ENCODE peak calls at places on chromosomes 1 and 21, in eight cellular contexts. Y is DND-41, C is adrenal gland, U is BJ, S is breast epithelium, E is gastrocnemius medialis, P is AG04450, F is mammary epithelial cell. Q is an unnamed sample.

GRCh38 chr1:166084613-166085012 is 82.2 kb downstream of the FAM78B start:
- DNase-seq in Y (no peak), C (no peak), U (no peak), S (no peak), E (no peak), P (no peak), F (no peak), Q (no peak)

GRCh38 chr1:201542166-201543045 is 3.5 kb downstream of the NAV1 start:
- DNase-seq in Y (no peak), C (no peak), U (no peak), S (no peak), E (peak), P (no peak), F (no peak), Q (peak)

GRCh38 chr21:46323227-46323709 is 402 bp downstream of the C21orf58 start:
- DNase-seq in Y (peak), C (no peak), U (no peak), S (no peak), E (no peak), P (no peak), F (no peak), Q (no peak)

GRCh38 chr1:183942933-183943693 is 94.4 kb downstream of the COLGALT2 start:
- DNase-seq in Y (peak), C (no peak), U (peak), S (no peak), E (peak), P (peak), F (peak), Q (peak)

GRCh38 chr1:201648066-201648910 is 109.4 kb downstream of the NAV1 start:
- DNase-seq in Y (no peak), C (peak), U (no peak), S (no peak), E (no peak), P (no peak), F (peak), Q (peak)

GRCh38 chr1:2279210-2279639 is 51.1 kb downstream of the SKI start:
- DNase-seq in Y (peak), C (peak), U (peak), S (no peak), E (no peak), P (peak), F (no peak), Q (peak)

GRCh38 chr1:3679098-3679555 is 26.8 kb downstream of the TP73 start:
- DNase-seq in Y (no peak), C (no peak), U (no peak), S (no peak), E (no peak), P (no peak), F (no peak), Q (no peak)

GRCh38 chr21:33078907-33079582 is 9.1 kb downstream of the OLIG1 start:
- DNase-seq in Y (peak), C (no peak), U (no peak), S (peak), E (no peak), P (peak), F (peak), Q (peak)

GRCh38 chr1:173122344-173122880 is 71.7 kb upstream of the TNFSF18 start:
- DNase-seq in Y (no peak), C (no peak), U (no peak), S (no peak), E (no peak), P (no peak), F (no peak), Q (peak)

GRCh38 chr1:168585191-168585590 is 8.8 kb downstream of the XCL1 start:
- DNase-seq in Y (no peak), C (no peak), U (no peak), S (no peak), E (no peak), P (no peak), F (peak), Q (peak)

GRCh38 chr1:41558761-41559171 is 74.3 kb upstream of the EDN2 start:
- DNase-seq in Y (no peak), C (no peak), U (no peak), S (peak), E (peak), P (no peak), F (no peak), Q (no peak)

GRCh38 chr1:106620521-106620954 is 435.9 kb upstream of the PRMT6 start:
- DNase-seq in Y (no peak), C (no peak), U (no peak), S (no peak), E (no peak), P (no peak), F (peak), Q (peak)

GRCh38 chr21:38243732-38244406 is 12.9 kb upstream of the KCNJ15 start:
- DNase-seq in Y (no peak), C (no peak), U (no peak), S (no peak), E (no peak), P (no peak), F (no peak), Q (no peak)

GRCh38 chr1:42783092-42783491 is 1.7 kb upstream of the TMEM269 start:
- DNase-seq in Y (no peak), C (no peak), U (no peak), S (no peak), E (no peak), P (no peak), F (no peak), Q (no peak)

GRCh38 chr1:41712687-41713086 is 206.0 kb downstream of the HIVEP3 start:
- DNase-seq in Y (no peak), C (peak), U (no peak), S (peak), E (no peak), P (no peak), F (no peak), Q (no peak)

GRCh38 chr21:45818904-45819285 is 162.7 kb upstream of the COL6A1 start:
- DNase-seq in Y (peak), C (no peak), U (peak), S (no peak), E (no peak), P (no peak), F (peak), Q (peak)

GRCh38 chr1:86852737-86853408 is 61.1 kb downstream of the SELENOF start:
- DNase-seq in Y (no peak), C (no peak), U (no peak), S (no peak), E (no peak), P (no peak), F (no peak), Q (no peak)

GRCh38 chr1:1891349-1892078 is 627 bp upstream of the GNB1 start:
- DNase-seq in Y (peak), C (peak), U (no peak), S (peak), E (peak), P (no peak), F (peak), Q (peak)

GRCh38 chr1:8120693-8121260 is 94.7 kb upstream of the ERRFI1 start:
- DNase-seq in Y (no peak), C (no peak), U (no peak), S (peak), E (no peak), P (no peak), F (peak), Q (peak)

GRCh38 chr1:116909511-116910378 is at the start of gene PTGFRN:
- DNase-seq in Y (no peak), C (peak), U (no peak), S (peak), E (no peak), P (no peak), F (peak), Q (peak)

GRCh38 chr1:114008352-114009041 is 29.2 kb downstream of the OLFML3 start:
- DNase-seq in Y (no peak), C (no peak), U (no peak), S (no peak), E (no peak), P (no peak), F (no peak), Q (peak)

GRCh38 chr21:45506241-45506817 is 35.9 kb downstream of the SLC19A1 start:
- DNase-seq in Y (no peak), C (peak), U (no peak), S (no peak), E (no peak), P (no peak), F (no peak), Q (no peak)

GRCh38 chr1:51897699-51898031 is 19.1 kb upstream of the NRDC start:
- DNase-seq in Y (no peak), C (no peak), U (peak), S (no peak), E (no peak), P (peak), F (peak), Q (peak)

GRCh38 chr1:70941563-70941962 is 106.1 kb downstream of the PTGER3 start:
- DNase-seq in Y (no peak), C (no peak), U (no peak), S (no peak), E (no peak), P (no peak), F (no peak), Q (peak)

GRCh38 chr1:63668298-63668697 is 75.1 kb downstream of the PGM1 start:
- DNase-seq in Y (no peak), C (no peak), U (no peak), S (no peak), E (no peak), P (no peak), F (peak), Q (no peak)

GRCh38 chr1:165570078-165570477 is 26.3 kb downstream of the LRRC52 start:
- DNase-seq in Y (no peak), C (no peak), U (no peak), S (no peak), E (no peak), P (no peak), F (no peak), Q (no peak)

GRCh38 chr1:47527653-47528272 is 89.9 kb downstream of the FOXD2 start:
- DNase-seq in Y (peak), C (no peak), U (no peak), S (no peak), E (no peak), P (no peak), F (peak), Q (no peak)

GRCh38 chr1:3836421-3836820 is 20.6 kb downstream of the CEP104 start:
- DNase-seq in Y (no peak), C (no peak), U (no peak), S (no peak), E (no peak), P (no peak), F (no peak), Q (no peak)

GRCh38 chr21:32321480-32321879 is 22.8 kb downstream of the MRAP start:
- DNase-seq in Y (no peak), C (no peak), U (no peak), S (no peak), E (no peak), P (no peak), F (no peak), Q (no peak)

GRCh38 chr1:3891329-3891867 is 8.7 kb downstream of the C1orf174 start:
- DNase-seq in Y (no peak), C (no peak), U (no peak), S (peak), E (no peak), P (no peak), F (no peak), Q (no peak)

DNA sequence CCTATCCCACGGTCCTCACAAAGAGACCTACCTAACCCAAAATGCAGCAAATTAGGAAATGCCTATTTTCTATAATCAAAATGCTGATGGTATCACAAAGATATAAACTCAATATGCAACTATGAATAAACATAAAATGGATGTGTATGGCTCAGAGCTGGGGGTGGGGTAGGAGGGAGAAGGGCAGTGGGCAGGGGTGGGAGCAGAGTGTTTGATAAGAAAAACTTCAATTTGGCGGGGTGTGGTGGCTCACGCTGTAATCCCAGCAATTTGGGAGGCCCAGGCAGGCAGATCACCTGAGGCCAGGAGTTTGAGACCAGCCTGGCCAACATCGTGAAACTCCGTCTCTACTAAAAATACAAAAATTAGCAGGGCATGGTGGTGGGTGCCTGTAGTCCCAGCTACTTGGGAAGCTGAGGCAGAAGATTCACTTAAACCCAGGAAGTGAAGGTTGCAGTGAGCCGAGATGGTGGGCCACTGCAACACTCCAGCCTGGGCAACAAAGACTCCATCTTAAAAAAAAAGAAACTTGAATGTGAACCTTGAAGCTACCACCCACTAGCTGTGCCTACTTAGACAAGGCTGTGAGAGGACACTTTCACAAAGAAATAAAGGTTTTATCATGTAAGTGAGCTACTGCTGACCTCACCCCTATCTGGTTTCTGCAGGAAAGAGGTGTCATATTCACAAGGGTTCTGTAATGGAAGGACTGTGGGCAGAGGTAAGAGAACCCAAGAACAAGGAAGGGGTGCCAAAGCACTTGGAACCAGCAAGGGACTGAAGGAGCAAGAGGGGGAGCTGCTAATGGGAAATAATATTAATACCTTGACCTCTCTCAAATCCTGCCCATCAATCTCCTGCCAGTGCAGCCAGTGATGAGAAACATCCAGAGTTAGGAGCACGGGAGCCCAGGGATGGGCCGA is 53.0 kb downstream of the HLCS start:
- DNase-seq in Y (no peak), C (no peak), U (no peak), S (no peak), E (no peak), P (no peak), F (no peak), Q (no peak)
- H3K4me3 ChIP-seq in Y (no peak), C (no peak), U (no peak), S (no peak), E (no peak), P (no peak), F (no peak), Q (no peak)

DNA sequence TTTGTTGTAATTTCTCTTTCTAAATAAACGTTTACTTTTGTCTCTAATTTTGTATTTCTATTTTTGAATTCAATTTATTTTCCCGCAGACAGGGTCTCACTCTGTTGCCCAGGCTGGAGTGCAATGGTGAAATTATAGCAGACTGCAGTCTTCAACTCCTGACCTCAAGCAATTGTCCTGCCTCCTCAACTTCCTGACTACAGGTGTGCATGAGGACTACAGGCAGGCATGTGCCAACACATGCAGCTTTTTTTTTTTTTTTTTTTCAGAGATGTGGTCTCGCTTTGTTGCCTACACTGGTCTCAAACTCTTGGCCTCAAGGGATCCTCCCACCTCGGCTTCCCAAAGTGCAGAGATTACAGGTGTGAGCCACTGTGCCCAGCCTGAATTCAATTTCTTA is 36.7 kb upstream of the IL20 start:
- DNase-seq in Y (no peak), C (no peak), U (no peak), S (no peak), E (no peak), P (no peak), F (no peak), Q (no peak)
- TF ChIP-seq CTCF in Y (no peak), C (no peak), U (no peak), S (no peak), E (no peak), P (peak), F (no peak), Q (peak)

DNA sequence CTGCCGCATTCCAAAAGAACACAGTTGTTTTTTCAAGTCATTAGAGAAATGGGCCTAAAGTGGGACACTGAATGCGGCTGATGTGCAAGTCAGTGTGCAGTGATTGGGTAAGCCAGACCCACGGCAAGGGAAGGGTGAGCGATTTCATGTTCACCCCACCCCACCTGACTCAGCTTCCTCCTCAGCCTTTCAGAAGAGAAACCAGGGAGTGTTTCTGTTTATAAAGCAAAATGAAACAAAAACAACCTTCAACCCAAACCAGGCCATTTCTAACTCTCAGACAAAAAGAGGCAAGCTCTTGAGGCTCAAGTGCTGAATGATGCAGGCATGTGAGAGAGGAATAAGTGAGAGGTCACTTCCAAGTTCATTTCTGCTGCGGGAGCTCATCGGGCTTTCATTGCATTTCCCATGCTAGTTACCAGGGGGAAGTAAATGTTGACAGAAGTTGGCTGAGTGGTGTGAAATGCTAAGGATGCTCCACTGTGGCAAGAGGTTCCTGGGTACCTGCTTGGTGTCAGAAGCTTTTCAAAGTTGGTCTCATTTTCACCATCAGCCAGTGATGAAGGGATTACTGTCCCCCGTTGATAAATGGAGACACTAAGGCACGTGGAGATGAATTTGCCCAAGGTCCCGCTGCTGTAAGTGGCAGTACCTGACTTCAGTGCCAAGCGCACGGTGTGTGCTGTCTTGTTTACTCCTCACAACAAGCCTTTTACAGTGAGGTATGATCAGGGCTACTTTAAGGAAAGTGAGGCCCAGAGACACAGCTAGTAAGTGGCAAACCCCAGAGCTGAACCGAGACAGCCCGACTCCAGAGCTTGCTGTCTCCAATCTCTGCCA is 29.1 kb downstream of the STPG1 start:
- DNase-seq in Y (no peak), C (no peak), U (no peak), S (peak), E (no peak), P (no peak), F (peak), Q (peak)
- H3K4me3 ChIP-seq in Y (no peak), C (no peak), U (no peak), S (no peak), E (no peak), P (no peak), F (no peak), Q (no peak)

DNA sequence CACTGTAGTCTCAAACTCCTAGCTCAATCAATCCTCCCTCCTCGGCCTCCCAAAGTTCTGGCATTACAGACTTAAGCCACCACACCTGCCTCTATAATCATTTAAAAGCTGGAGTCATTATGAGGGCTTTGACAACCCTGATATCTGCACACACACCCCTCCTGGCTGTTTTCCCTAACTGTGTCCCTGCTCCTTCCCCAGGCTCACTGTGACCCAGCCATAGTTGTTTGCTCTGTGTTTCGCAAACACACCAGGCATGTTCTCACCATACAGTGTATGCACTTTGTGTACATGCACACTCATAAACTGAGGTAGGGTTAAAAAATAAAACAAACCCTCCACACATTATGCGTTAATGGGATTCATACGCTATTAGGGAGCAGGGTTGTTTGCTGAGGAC is 21.8 kb upstream of the IL20 start:
- DNase-seq in Y (no peak), C (no peak), U (no peak), S (no peak), E (no peak), P (no peak), F (no peak), Q (no peak)
- TF ChIP-seq CTCF in Y (no peak), C (no peak), U (no peak), S (no peak), E (no peak), P (no peak), F (no peak), Q (no peak)